ENCODE peak calls at places on chromosomes 1 and 21, in five cellular contexts. U, C, S, W and X are unnamed samples.

GRCh38 chr1:179251675-179252074 is 22.2 kb upstream of the ABL2 start:
- DNase-seq in U (no peak), C (no peak), S (no peak), W (no peak), X (no peak)

GRCh38 chr1:76162254-76162653 is 87.7 kb downstream of the ST6GALNAC3 start:
- DNase-seq in U (no peak), C (no peak), S (peak), W (no peak), X (no peak)

GRCh38 chr1:44524655-44525530 is 119.8 kb downstream of the RNF220 start:
- DNase-seq in U (no peak), C (no peak), S (no peak), W (no peak), X (no peak)

GRCh38 chr21:31546402-31547155 is 112.9 kb upstream of the SOD1 start:
- DNase-seq in U (no peak), C (no peak), S (no peak), W (no peak), X (no peak)

GRCh38 chr1:172429324-172430127 is 9.0 kb downstream of the C1orf105 start:
- DNase-seq in U (peak), C (no peak), S (peak), W (peak), X (peak)

GRCh38 chr1:224503161-224504118 is 68.8 kb upstream of the WDR26 start:
- DNase-seq in U (peak), C (peak), S (peak), W (no peak), X (no peak)

GRCh38 chr21:44870748-44871495 is 2.6 kb downstream of the PTTG1IP start:
- DNase-seq in U (no peak), C (no peak), S (no peak), W (no peak), X (peak)

GRCh38 chr1:179231923-179232322 is 2.4 kb upstream of the ABL2 start:
- DNase-seq in U (peak), C (no peak), S (no peak), W (no peak), X (no peak)

GRCh38 chr1:28354121-28354520 is 15.4 kb upstream of the PHACTR4 start:
- DNase-seq in U (no peak), C (no peak), S (no peak), W (no peak), X (no peak)

GRCh38 chr1:69401894-69402293 is 165.8 kb upstream of the LRRC7 start:
- DNase-seq in U (no peak), C (no peak), S (no peak), W (no peak), X (no peak)

GRCh38 chr1:241336335-241336734 is 20.7 kb downstream of the RGS7 start:
- DNase-seq in U (no peak), C (no peak), S (no peak), W (no peak), X (no peak)